ENCODE peak calls at places on chromosomes 12 and 14, in ten cellular contexts. D, P, O, C, J, F, H, S, V and B are unnamed samples.

GRCh38 chr14:65179918-65180724 is 77.8 kb upstream of the MAX start:
- DNase-seq in H (no peak), C (peak; percentile 65), S (no peak), O (peak; percentile 90), J (peak; percentile 78), D (peak; percentile 90), F (peak; percentile 46), P (no peak), V (no peak), B (no peak)

GRCh38 chr12:49950310-49951251 is at the start of gene AQP2:
- DNase-seq in V (no peak), C (no peak), D (no peak), O (no peak), S (no peak), P (no peak), F (no peak), J (no peak), H (no peak), B (peak; percentile 41)

GRCh38 chr14:65195042-65195719 is 92.9 kb upstream of the MAX start:
- DNase-seq in V (no peak), F (no peak), S (no peak), H (no peak), J (no peak), D (no peak), O (no peak), P (no peak), C (peak; percentile 60), B (no peak)

GRCh38 chr14:65243766-65244442 is 141.6 kb upstream of the MAX start:
- DNase-seq in C (no peak), P (no peak), S (no peak), D (no peak), F (no peak), J (no peak), O (peak; percentile 82), V (peak; percentile 80), H (no peak), B (no peak)

GRCh38 chr14:99589031-99589441 is 15.0 kb downstream of the CCDC85C start:
- DNase-seq in O (no peak), S (no peak), P (no peak), F (no peak), J (no peak), C (no peak), V (no peak), H (no peak), D (no peak), B (no peak)

GRCh38 chr12:1104088-1104800 is 113.2 kb downstream of the ERC1 start:
- DNase-seq in P (no peak), J (no peak), O (no peak), S (no peak), H (no peak), V (no peak), D (no peak), F (no peak), C (no peak), B (no peak)

GRCh38 chr14:49875640-49876198 is 17.2 kb upstream of the ARF6 start:
- DNase-seq in O (no peak), D (no peak), H (no peak), P (no peak), S (no peak), J (no peak), V (no peak), F (no peak), C (no peak), B (no peak)

GRCh38 chr12:6603095-6603567 is 4.0 kb downstream of the CHD4 start:
- DNase-seq in D (no peak), S (peak; percentile 36), H (no peak), F (no peak), J (peak; percentile 38), P (no peak), C (no peak), V (no peak), O (no peak), B (no peak)

GRCh38 chr14:100261621-100262020 is 22.7 kb downstream of the YY1 start:
- DNase-seq in D (no peak), C (no peak), S (no peak), F (no peak), P (no peak), J (no peak), O (no peak), V (no peak), H (no peak), B (no peak)

DNA sequence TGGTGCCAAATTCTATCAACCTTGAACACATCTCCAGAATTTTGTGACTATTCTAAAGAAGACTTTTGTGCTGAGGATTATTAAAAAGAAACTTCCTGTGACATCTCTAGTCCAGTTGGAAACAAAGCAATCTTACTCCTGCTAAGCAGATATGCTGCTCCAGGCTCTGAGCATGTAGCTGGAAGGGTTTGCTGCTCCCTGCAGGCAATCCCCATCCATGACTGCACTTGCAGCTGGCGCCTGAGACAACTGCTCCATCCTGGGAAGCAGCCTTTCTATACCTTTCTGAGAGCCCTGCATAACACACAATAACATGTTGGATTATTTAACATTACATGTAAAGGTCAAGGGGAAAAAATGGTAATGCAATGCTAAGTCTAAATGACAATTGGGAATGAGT is 105.1 kb downstream of the NDUFA12 start:
- DNase-seq in V (no peak), C (no peak), H (no peak), D (no peak), J (peak; percentile 17), P (peak; percentile 34), O (peak; percentile 33), S (no peak), F (no peak), B (no peak)
- TF ChIP-seq CTCF in V (peak; percentile 22), C (no peak), H (no peak), D (peak; percentile 55), J (peak; percentile 37), P (no peak), O (peak; percentile 48), S (no peak), F (no peak), B (no peak)

GRCh38 chr12:79690156-79690605 is 583 bp downstream of the PAWR start:
- DNase-seq in O (peak; percentile 40), F (peak; percentile 67), S (peak; percentile 36), V (peak; percentile 61), H (no peak), C (no peak), P (peak; percentile 61), D (no peak), J (no peak), B (no peak)
- TF ChIP-seq CTCF in O (no peak), F (no peak), S (no peak), V (no peak), H (no peak), C (no peak), P (no peak), D (no peak), J (no peak), B (no peak)

GRCh38 chr14:93206793-93207467 is at the start of the genes GON7 and UBR7:
- DNase-seq in C (peak; percentile 94), P (peak; percentile 97), J (peak; percentile 95), H (peak; percentile 96), S (peak; percentile 94), F (peak; percentile 84), V (peak; percentile 96), D (peak; percentile 74), O (peak; percentile 97), B (peak; percentile 92)
- TF ChIP-seq CTCF in C (peak; percentile 48), P (no peak), J (no peak), H (peak; percentile 4), S (peak; percentile 23), F (no peak), V (peak; percentile 32), D (peak; percentile 41), O (no peak), B (peak; percentile 46)

GRCh38 chr14:75793806-75794205 is 132.8 kb downstream of the TTLL5 start:
- DNase-seq in J (peak; percentile 60), P (no peak), O (peak; percentile 24), H (no peak), V (no peak), D (no peak), S (no peak), F (no peak), C (no peak), B (no peak)
- TF ChIP-seq CTCF in J (peak; percentile 15), P (no peak), O (peak; percentile 45), H (no peak), V (no peak), D (peak; percentile 20), S (peak; percentile 30), F (no peak), C (no peak), B (no peak)

GRCh38 chr14:95044463-95045254 is 112.7 kb downstream of the DICER1 start:
- DNase-seq in V (no peak), H (peak; percentile 62), J (no peak), F (no peak), O (no peak), D (no peak), C (no peak), P (peak; percentile 34), S (no peak), B (no peak)
- TF ChIP-seq CTCF in V (no peak), H (no peak), J (no peak), F (no peak), O (no peak), D (no peak), C (no peak), P (no peak), S (no peak), B (no peak)

GRCh38 chr12:27969011-27969900 is 3.3 kb downstream of the PTHLH start:
- DNase-seq in J (peak; percentile 38), F (no peak), P (peak; percentile 52), C (no peak), H (no peak), V (no peak), D (no peak), O (peak; percentile 95), S (peak; percentile 18), B (no peak)
- TF ChIP-seq CTCF in J (peak; percentile 18), F (no peak), P (no peak), C (no peak), H (no peak), V (no peak), D (peak; percentile 14), O (no peak), S (no peak), B (no peak)